ENCODE peak calls at places on chromosomes 7 and 10, in five cellular contexts. L is GM13977, A is left lung, B is right lobe of liver, N is lower lobe of right lung. F is an unnamed sample.

GRCh38 chr7:137476937-137477336 is 133.4 kb upstream of the PTN start:
- DNase-seq in L (no peak), A (no peak), B (no peak), N (no peak), F (no peak)

GRCh38 chr10:97948822-97949221 is 81.6 kb downstream of the CRTAC1 start:
- DNase-seq in L (no peak), A (no peak), B (no peak), N (no peak), F (no peak)

GRCh38 chr10:97195654-97196212 is 10.0 kb upstream of the SLIT1 start:
- DNase-seq in L (no peak), A (no peak), B (no peak), N (no peak), F (no peak)

GRCh38 chr10:119235381-119235780 is 28.0 kb downstream of the GRK5 start:
- DNase-seq in L (no peak), A (no peak), B (no peak), N (no peak), F (no peak)

GRCh38 chr7:27697861-27698430 is 35.3 kb upstream of the HIBADH start:
- DNase-seq in L (peak), A (peak), B (no peak), N (peak), F (peak)

GRCh38 chr10:50558368-50558767 is 65.4 kb downstream of the SGMS1 start:
- DNase-seq in L (no peak), A (no peak), B (no peak), N (no peak), F (no peak)

GRCh38 chr7:33940503-33940902 is 35.2 kb downstream of the BMPER start:
- DNase-seq in L (no peak), A (no peak), B (no peak), N (no peak), F (peak)

GRCh38 chr7:113142385-113143119 is 24.2 kb upstream of the SMIM30 start:
- DNase-seq in L (no peak), A (no peak), B (no peak), N (no peak), F (no peak)

GRCh38 chr10:92126100-92126650 is 164.7 kb downstream of the CPEB3 start:
- DNase-seq in L (no peak), A (no peak), B (no peak), N (no peak), F (peak)

GRCh38 chr10:112823604-112824003 is 126.4 kb upstream of the TCF7L2 start:
- DNase-seq in L (no peak), A (no peak), B (no peak), N (no peak), F (no peak)

GRCh38 chr7:27262121-27262520 is 19.5 kb downstream of the EVX1 start:
- DNase-seq in L (no peak), A (no peak), B (no peak), N (no peak), F (no peak)

GRCh38 chr7:116524609-116525297 is at the start of gene CAV1:
- DNase-seq in L (peak), A (peak), B (peak), N (peak), F (peak)

GRCh38 chr10:107971973-107972372 is 807.5 kb upstream of the SORCS1 start:
- DNase-seq in L (no peak), A (no peak), B (no peak), N (no peak), F (peak)

GRCh38 chr7:26375604-26376207 is 84.0 kb downstream of the SNX10 start:
- DNase-seq in L (no peak), A (no peak), B (no peak), N (no peak), F (no peak)

GRCh38 chr7:73774923-73775322 is 4.9 kb upstream of the CLDN3 start:
- DNase-seq in L (no peak), A (no peak), B (no peak), N (no peak), F (no peak)

GRCh38 chr7:27560706-27561235 is 101.9 kb downstream of the HIBADH start:
- DNase-seq in L (no peak), A (no peak), B (no peak), N (no peak), F (peak)

GRCh38 chr7:36535866-36536664 is 146.4 kb downstream of the ANLN start:
- DNase-seq in L (no peak), A (no peak), B (no peak), N (no peak), F (peak)

GRCh38 chr10:83991986-83992753 is 147.1 kb upstream of the GHITM start:
- DNase-seq in L (peak), A (no peak), B (no peak), N (no peak), F (no peak)

GRCh38 chr10:66294538-66294937 is 631.3 kb upstream of the LRRTM3 start:
- DNase-seq in L (no peak), A (no peak), B (no peak), N (no peak), F (peak)

GRCh38 chr10:93916257-93917063 is 22.7 kb downstream of the SLC35G1 start:
- DNase-seq in L (no peak), A (no peak), B (no peak), N (no peak), F (no peak)

GRCh38 chr10:118342638-118343020 is 505 bp upstream of the FAM204A start:
- DNase-seq in L (no peak), A (no peak), B (no peak), N (no peak), F (no peak)

GRCh38 chr10:99872367-99873162 is 90.1 kb downstream of the ABCC2 start:
- DNase-seq in L (no peak), A (no peak), B (no peak), N (no peak), F (no peak)

GRCh38 chr7:128217030-128217805 is 23.9 kb upstream of the LEP start:
- DNase-seq in L (no peak), A (peak), B (no peak), N (peak), F (peak)

GRCh38 chr10:131808370-131808930 is 92.4 kb upstream of the PPP2R2D start:
- DNase-seq in L (no peak), A (no peak), B (peak), N (peak), F (no peak)

GRCh38 chr10:930415-931325 is 835 bp downstream of the LARP4B start:
- DNase-seq in L (no peak), A (peak), B (peak), N (peak), F (no peak)

GRCh38 chr7:73701357-73701995 is 18.0 kb downstream of the STX1A start:
- DNase-seq in L (peak), A (no peak), B (no peak), N (no peak), F (no peak)

GRCh38 chr7:134421998-134422397 is 36.9 kb downstream of the AKR1B1 start:
- DNase-seq in L (no peak), A (no peak), B (no peak), N (no peak), F (peak)

GRCh38 chr10:12235796-12236195 is 39.8 kb downstream of the CDC123 start:
- DNase-seq in L (no peak), A (no peak), B (no peak), N (no peak), F (no peak)

GRCh38 chr7:148973256-148973655 is 55.0 kb downstream of the PDIA4 start:
- DNase-seq in L (no peak), A (no peak), B (no peak), N (no peak), F (no peak)
- TF ChIP-seq CTCF in L (no peak), A (no peak), B (no peak), N (no peak), F (no peak)

DNA sequence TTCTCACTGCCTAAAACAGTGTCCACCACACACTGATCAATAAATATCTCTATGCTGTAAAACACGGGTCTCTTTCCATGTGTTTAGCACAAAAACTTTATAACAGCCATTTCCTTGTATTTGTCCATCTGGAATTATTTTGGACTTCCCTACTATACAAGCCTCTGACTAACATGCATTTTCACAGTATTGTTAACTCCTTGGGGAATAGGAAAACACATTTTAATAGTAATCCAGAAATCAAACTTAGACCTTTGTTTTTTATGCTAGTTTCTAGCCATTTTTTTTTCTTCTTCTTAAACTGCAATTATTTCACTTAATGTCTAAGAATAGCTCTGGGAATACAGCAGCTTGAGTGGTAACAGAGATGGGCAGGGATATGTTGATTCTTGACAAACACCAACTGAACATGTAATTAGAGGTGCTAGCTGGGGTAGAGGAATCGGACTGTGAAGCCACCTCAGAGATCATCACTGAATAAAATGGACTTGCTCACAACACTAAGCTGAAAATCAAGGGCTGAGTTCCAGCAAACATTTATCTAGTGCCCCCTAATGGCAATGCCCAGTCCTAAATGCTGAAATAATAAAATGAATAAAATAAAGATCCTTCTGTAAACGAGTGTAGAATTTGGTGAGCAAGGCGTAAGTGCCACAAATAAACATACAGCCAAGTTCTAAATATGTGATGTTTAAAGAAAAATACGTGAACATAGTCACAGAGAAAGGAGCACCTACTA is 593.1 kb downstream of the SORCS1 start:
- DNase-seq in L (peak), A (no peak), B (no peak), N (no peak), F (peak)
- TF ChIP-seq CTCF in L (peak), A (no peak), B (peak), N (no peak), F (peak)

DNA sequence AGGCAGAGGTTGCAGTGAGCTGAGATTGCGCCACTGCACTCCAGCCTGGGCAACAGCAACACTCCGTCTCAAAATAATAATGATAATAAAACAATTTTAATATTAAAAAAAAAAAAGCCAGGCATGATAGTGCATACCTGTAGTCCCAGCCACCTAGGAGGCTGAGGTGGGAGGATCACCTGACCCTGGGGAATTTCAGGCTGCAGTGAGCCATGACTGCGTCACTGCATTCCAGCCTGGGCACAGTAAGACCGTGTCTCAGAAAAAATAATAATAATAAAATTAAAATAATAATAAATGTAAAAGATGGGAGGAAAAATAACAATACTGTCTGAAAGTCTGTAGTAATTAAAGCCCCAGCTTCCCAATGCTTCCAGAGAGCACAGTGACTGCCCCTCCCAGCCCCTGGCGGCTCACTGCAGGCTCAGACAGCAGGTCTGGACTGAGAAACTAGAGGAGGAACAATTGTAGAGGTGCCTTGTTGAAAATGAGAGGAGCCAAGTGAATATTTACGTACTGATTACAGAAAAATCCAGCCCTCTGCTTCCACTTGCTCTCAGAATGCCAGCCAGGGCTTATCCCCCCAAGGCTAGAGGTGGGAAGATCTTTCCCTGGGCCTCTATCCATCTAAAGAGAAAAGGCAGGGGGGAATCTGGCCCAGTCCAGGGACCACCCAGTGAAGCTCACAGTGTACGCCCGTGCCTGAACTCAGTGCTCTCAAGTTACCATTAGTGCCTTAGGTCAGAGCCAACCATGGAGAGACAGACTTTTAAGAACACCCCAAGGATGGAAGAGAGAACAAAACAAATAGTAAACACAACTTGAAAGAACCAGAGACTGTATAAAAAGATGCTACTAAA is 112.8 kb downstream of the PARD3 start:
- DNase-seq in L (no peak), A (no peak), B (no peak), N (no peak), F (peak)
- TF ChIP-seq CTCF in L (no peak), A (no peak), B (no peak), N (no peak), F (peak)

DNA sequence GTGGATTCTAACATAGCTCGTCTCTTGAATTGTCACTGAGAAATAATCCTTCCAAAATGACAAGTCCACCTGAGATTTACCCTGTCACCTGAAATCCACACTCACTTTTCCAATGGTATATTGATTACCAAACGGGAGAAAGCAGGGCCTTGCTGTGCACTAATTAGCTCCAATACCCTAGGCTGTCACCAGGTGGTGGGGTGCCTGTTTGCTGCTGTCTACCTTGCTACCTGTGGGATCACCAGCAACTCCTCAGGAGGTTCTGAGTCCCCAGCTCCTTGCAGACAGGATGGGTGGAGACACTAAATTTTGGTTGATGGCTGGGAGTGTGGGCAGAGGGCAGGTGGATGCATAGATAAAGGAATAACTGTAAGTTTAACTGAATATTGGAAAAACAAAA is 237.2 kb upstream of the ZNF32 start:
- DNase-seq in L (no peak), A (no peak), B (no peak), N (no peak), F (no peak)
- TF ChIP-seq CTCF in L (no peak), A (no peak), B (peak), N (no peak), F (peak)

GRCh38 chr10:89615824-89616223 is 29.2 kb downstream of the PANK1 start:
- DNase-seq in L (no peak), A (no peak), B (no peak), N (no peak), F (no peak)
- TF ChIP-seq CTCF in L (no peak), A (no peak), B (no peak), N (no peak), F (no peak)

DNA sequence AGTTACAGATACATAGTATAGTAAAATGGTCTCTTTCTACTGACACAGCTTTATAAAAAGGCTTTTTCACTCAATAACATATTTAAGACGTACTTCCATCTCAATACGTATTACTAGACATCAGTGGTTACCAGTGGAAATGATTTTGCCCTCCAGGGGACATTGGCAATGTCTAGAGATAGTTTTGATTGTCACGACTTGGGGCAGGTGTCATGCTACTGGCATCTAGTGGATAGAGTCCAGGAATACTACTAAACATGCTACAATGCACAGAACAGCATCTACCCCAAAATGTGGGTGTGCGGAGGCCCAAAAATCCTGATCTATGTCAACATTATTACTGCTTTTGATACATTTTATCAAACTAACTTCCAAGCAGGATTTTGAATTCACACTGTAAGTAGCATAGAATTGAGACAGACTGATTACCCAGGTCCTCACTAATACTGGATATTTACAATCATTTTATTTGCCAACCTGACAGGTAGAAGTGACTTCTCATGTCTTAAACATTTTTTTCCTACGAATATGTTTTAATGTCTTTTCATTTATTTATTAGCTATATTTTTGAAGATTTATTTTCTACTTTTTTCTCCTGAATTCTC is 53.8 kb downstream of the HGF start:
- DNase-seq in L (no peak), A (no peak), B (no peak), N (no peak), F (peak)
- TF ChIP-seq CTCF in L (peak), A (no peak), B (no peak), N (no peak), F (peak)

GRCh38 chr7:4845740-4846142 is 16.1 kb downstream of the PAPOLB start:
- DNase-seq in L (no peak), A (no peak), B (no peak), N (no peak), F (no peak)
- TF ChIP-seq CTCF in L (peak), A (no peak), B (no peak), N (peak), F (no peak)

GRCh38 chr7:75909521-75910132 is 5.3 kb upstream of the POR start:
- DNase-seq in L (no peak), A (no peak), B (no peak), N (no peak), F (no peak)

GRCh38 chr7:75900617-75901315 is 14.2 kb upstream of the POR start:
- DNase-seq in L (no peak), A (no peak), B (no peak), N (no peak), F (no peak)

GRCh38 chr7:75906991-75907667 is 7.8 kb upstream of the POR start:
- DNase-seq in L (no peak), A (no peak), B (peak), N (no peak), F (no peak)

GRCh38 chr7:75905785-75906604 is 9.0 kb upstream of the POR start:
- DNase-seq in L (no peak), A (peak), B (peak), N (peak), F (peak)
- TF ChIP-seq CTCF in L (no peak), A (no peak), B (no peak), N (no peak), F (no peak)

GRCh38 chr7:24788075-24788474 is 30.8 kb upstream of the GSDME start:
- DNase-seq in L (no peak), A (no peak), B (no peak), N (no peak), F (no peak)
- TF ChIP-seq CTCF in L (peak), A (no peak), B (peak), N (peak), F (peak)

F was measured in foreskin keratinocyte.